ENCODE peak calls at places on chromosomes 11 and 22, in seven cellular contexts. D is mesenchymal stem cell, O is ovary, E is astrocyte, L is BJ, C is MM.1S, A is dorsolateral prefrontal cortex. J is an unnamed sample. For H3K27me3, the result is how much of the 10 kb centered on the place peaks cover.

GRCh38 chr11:28009383-28009782 is 98.6 kb downstream of the KIF18A start:
- DNase-seq in D (peak), O (no peak), C (no peak), L (peak), A (no peak), E (peak), J (no peak)

GRCh38 chr11:114076974-114077373 is 17.5 kb downstream of the ZBTB16 start:
- DNase-seq in E (no peak), C (no peak), A (no peak), L (no peak), D (peak), O (no peak), J (no peak)

GRCh38 chr22:32326647-32327046 is 31.0 kb upstream of the RFPL3 start:
- DNase-seq in E (no peak), O (no peak), A (no peak), D (no peak), L (no peak), C (no peak), J (no peak)

GRCh38 chr11:119154178-119154577 is 5.3 kb downstream of the ABCG4 start:
- DNase-seq in A (no peak), E (no peak), O (no peak), L (no peak), C (no peak), D (no peak), J (no peak)

GRCh38 chr22:43393845-43394474 is 17.9 kb upstream of the MPPED1 start:
- DNase-seq in D (no peak), O (no peak), A (no peak), L (no peak), E (no peak), C (no peak), J (no peak)

GRCh38 chr11:94032066-94032465 is 10.9 kb downstream of the HEPHL1 start:
- DNase-seq in A (no peak), C (no peak), D (no peak), O (no peak), L (no peak), E (no peak), J (no peak)

GRCh38 chr22:41347066-41347859 is 34.5 kb upstream of the TEF start:
- DNase-seq in O (no peak), E (no peak), L (no peak), C (no peak), D (no peak), A (no peak), J (no peak)

GRCh38 chr11:65280646-65281045 is 18.9 kb downstream of the POLA2 start:
- DNase-seq in E (no peak), O (no peak), L (no peak), A (no peak), D (no peak), C (no peak), J (no peak)

GRCh38 chr11:62497132-62497915 is 49.3 kb downstream of the AHNAK start:
- DNase-seq in L (no peak), E (peak), O (no peak), D (peak), A (peak), C (no peak), J (no peak)

GRCh38 chr11:77470504-77470903 is 3.4 kb downstream of the PAK1 start:
- DNase-seq in C (peak), D (no peak), O (no peak), A (no peak), E (no peak), L (no peak), J (no peak)

GRCh38 chr22:29040385-29041275 is 21.0 kb downstream of the C22orf31 start:
- DNase-seq in A (no peak), D (peak), O (peak), C (peak), E (peak), L (peak), J (peak)

GRCh38 chr11:8262552-8263108 is 1.0 kb downstream of the LMO1 start:
- DNase-seq in L (no peak), O (peak), E (peak), A (peak), D (peak), C (peak), J (peak)

GRCh38 chr11:116600930-116601329 is 171.9 kb downstream of the BUD13 start:
- DNase-seq in O (no peak), L (no peak), D (no peak), E (no peak), A (no peak), C (no peak), J (no peak)

GRCh38 chr22:42116848-42117424 is 13.7 kb downstream of the CYP2D6 start:
- DNase-seq in L (no peak), D (peak), O (no peak), C (no peak), E (no peak), A (no peak), J (no peak)

GRCh38 chr11:128448487-128448886 is 138.9 kb downstream of the ETS1 start:
- DNase-seq in C (no peak), O (no peak), A (no peak), D (peak), L (no peak), E (peak), J (no peak)

DNA sequence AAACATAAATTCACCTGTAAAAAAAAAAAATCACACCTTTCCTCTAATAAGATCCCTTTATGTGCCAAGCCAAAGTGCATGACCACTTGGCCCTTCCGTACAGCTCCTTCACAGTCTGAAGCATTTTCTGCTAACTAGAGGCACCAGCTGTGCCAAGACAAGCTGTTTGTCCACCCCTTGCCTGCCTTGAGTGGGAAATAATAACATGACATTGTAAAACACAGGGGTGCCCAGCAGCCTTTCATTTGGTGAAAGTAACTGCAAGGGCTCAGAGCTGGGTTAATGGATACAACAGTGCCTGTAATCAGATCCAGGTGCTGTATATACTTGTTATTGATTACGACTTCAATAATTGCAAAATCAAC is 59.2 kb downstream of the DDIAS start:
- DNase-seq in O (no peak), A (no peak), C (no peak), D (no peak), E (no peak), L (no peak), J (no peak)
- H3K4me3 ChIP-seq in O (no peak), A (no peak), C (no peak), D (no peak), E (no peak), L (no peak), J (peak)

DNA sequence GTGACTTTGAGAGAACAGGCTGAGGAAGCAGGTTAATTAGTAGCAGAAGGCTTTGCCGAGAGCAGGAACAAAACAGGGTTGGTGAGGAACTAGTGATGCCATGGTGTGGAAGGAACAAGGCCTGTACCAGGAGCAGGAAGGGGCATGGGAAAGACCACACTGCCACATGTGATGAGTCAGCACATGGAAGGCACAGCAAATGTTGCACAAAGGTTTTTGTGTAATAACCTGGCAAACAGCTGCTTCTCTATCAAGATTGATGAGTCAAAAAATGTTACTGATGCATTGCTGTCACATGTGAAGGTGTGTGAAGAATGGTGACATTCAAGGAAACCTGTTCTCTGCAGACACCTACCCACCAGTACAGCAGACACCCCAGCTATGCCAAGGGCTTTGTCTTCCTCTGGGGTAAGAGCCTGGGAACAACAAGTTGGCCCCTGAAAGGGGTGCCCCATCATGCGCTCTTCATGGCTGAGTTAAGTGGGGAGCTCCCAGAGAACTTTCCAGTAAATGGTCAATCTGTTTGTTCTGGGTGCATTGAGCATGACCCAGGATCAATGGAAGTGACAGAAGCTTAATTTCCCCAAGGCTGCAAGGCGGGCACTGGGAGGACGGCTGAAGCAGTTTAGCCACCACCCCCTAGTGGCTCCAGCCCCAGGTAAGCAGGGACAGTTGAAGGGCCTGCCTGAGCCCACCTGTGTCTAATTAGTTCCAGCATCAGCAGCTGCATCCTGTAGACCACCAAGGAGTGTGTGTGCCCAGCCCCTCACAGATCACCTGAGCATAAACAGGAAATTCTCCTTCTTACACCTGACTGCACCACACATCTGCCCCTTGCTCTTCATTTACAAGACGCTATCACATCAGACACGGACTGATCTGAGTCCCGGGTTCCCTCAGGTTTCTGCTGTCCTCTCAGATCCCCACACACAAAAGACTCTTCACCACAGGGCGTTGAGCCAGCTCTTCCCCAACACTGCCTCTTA is 47.6 kb downstream of the GGTLC2 start:
- DNase-seq in A (no peak), O (no peak), L (no peak), C (no peak), E (no peak), D (no peak), J (no peak)
- H3K27me3 ChIP-seq in A (under half), O (under half), L (under half), C (under half), E (under half), D (under half), J (under half)

GRCh38 chr11:66957971-66958231 is 282 bp downstream of the PC start:
- DNase-seq in L (no peak), O (no peak), E (no peak), A (no peak), C (no peak), D (no peak), J (no peak)
- H3K4me3 ChIP-seq in L (peak), O (peak), E (peak), A (peak), C (no peak), D (peak), J (peak)

GRCh38 chr11:121715395-121715794 is 262.6 kb upstream of the SORL1-AS1 start:
- DNase-seq in L (no peak), A (no peak), D (no peak), E (no peak), C (no peak), O (no peak), J (no peak)

GRCh38 chr11:121717296-121717695 is 264.5 kb upstream of the SORL1-AS1 start:
- DNase-seq in O (no peak), D (no peak), A (no peak), C (no peak), L (no peak), E (no peak), J (no peak)

GRCh38 chr11:121716060-121716459 is 263.3 kb upstream of the SORL1-AS1 start:
- DNase-seq in L (no peak), C (no peak), O (no peak), A (no peak), E (peak), D (no peak), J (no peak)

GRCh38 chr11:121711900-121712424 is 259.2 kb upstream of the SORL1-AS1 start:
- DNase-seq in L (no peak), E (peak), D (no peak), O (no peak), C (no peak), A (no peak), J (no peak)

GRCh38 chr11:121714356-121714755 is 261.6 kb upstream of the SORL1-AS1 start:
- DNase-seq in L (no peak), D (no peak), O (no peak), E (peak), A (no peak), C (no peak), J (no peak)
- H3K27me3 ChIP-seq in L (under half), D (under half), O (under half), E (under half), A (under half), C (under half), J (under half)

DNA sequence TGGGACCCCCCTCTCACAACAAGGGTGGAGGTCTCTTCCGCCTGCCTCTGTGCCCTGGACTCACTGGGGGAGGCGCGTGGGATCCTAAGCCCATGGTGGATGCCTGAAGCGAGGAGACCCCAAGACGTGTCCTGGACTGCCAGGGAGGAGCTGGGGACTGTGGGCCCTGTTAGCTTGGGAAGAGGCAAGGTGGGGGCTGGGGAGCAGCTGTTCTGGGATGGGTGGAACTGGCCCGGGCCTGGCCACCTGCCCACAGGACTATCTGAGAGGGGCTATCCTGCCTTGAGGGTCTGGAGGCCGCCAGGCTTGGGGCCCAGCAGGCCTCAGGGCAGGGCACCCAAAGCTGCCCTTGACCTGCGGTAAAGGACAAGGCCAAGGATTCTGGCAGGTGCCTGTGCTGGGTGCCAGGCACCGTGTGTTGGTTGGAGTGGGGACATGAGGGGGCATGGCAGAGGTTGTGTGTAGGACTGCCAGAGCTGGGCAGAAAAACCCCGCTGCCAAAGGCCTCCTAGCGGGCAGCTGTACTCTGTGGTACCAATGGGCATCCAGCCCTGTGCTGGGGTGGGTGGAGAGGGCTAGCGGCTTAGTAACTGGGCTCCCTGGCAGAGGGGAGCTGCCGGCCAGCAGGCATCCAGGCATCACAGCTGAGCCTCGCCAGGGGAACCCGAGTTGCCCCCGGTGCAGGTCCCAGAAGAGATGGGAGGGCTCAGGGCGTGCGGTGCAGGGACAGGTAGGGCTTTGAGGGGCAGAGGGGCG is 670 bp downstream of the LSP1 start:
- DNase-seq in O (no peak), A (no peak), D (no peak), E (no peak), L (no peak), C (peak), J (peak)
- H3K4me3 ChIP-seq in O (no peak), A (no peak), D (no peak), E (no peak), L (no peak), C (peak), J (peak)